ENCODE peak calls at places on chromosome 19, in nine cellular contexts. L, E, I, C, N, U, D, Q and P are unnamed samples.

GRCh38 chr19:57271280-57271679 is 9.0 kb upstream of the ZNF460 start:
- DNase-seq in I (no peak), L (no peak), N (no peak), Q (no peak), U (no peak), D (no peak), E (no peak), C (no peak), P (no peak)

GRCh38 chr19:35340431-35340830 is 7.3 kb upstream of the FFAR1 start:
- DNase-seq in U (no peak), L (no peak), N (no peak), C (no peak), Q (no peak), I (no peak), E (no peak), D (no peak), P (no peak)

GRCh38 chr19:907183-907853 is 5.7 kb downstream of the R3HDM4 start:
- DNase-seq in I (no peak), E (no peak), C (no peak), Q (peak; percentile 84), D (no peak), U (no peak), N (peak; percentile 66), L (no peak), P (no peak)

GRCh38 chr19:31285744-31286143 is 63.5 kb downstream of the TSHZ3 start:
- DNase-seq in E (no peak), U (peak; percentile 13), Q (no peak), L (peak; percentile 65), C (no peak), D (no peak), N (no peak), I (peak; percentile 71), P (no peak)

GRCh38 chr19:3687774-3688706 is 12.2 kb downstream of the PIP5K1C start:
- DNase-seq in Q (peak; percentile 62), L (no peak), I (no peak), U (peak; percentile 47), D (peak; percentile 23), C (no peak), N (peak; percentile 50), E (no peak), P (no peak)

GRCh38 chr19:33891773-33892172 is 95.1 kb downstream of the KCTD15 start:
- DNase-seq in U (no peak), E (no peak), N (no peak), L (no peak), I (no peak), C (no peak), Q (no peak), D (no peak), P (no peak)

GRCh38 chr19:52516191-52516590 is 11.3 kb upstream of the ZNF808 start:
- DNase-seq in U (no peak), N (no peak), C (no peak), E (no peak), D (no peak), I (no peak), Q (no peak), L (no peak), P (no peak)

GRCh38 chr19:40415799-40416198 is 2.6 kb upstream of the PRX start:
- DNase-seq in I (no peak), C (no peak), N (no peak), L (no peak), E (no peak), Q (no peak), U (no peak), D (no peak), P (no peak)

GRCh38 chr19:50728084-50728737 is 5.0 kb downstream of the CLEC11A start:
- DNase-seq in E (peak; percentile 95), C (peak; percentile 23), I (peak; percentile 71), U (peak; percentile 95), N (peak; percentile 92), Q (peak; percentile 26), D (no peak), L (peak; percentile 87), P (no peak)

GRCh38 chr19:11378319-11379189 is 4.1 kb downstream of the SWSAP1 start:
- DNase-seq in I (peak; percentile 83), L (peak; percentile 66), C (peak; percentile 80), D (no peak), U (peak; percentile 88), E (peak; percentile 13), Q (peak; percentile 36), N (peak; percentile 29), P (no peak)

GRCh38 chr19:49710372-49710951 is 19.5 kb downstream of the CPT1C start:
- DNase-seq in D (no peak), I (peak; percentile 32), L (peak; percentile 40), C (no peak), N (no peak), E (no peak), Q (no peak), U (no peak), P (no peak)

GRCh38 chr19:15297416-15298224 is 34.7 kb downstream of the BRD4 start:
- DNase-seq in Q (no peak), U (no peak), E (no peak), L (peak; percentile 63), C (no peak), I (no peak), N (no peak), D (no peak), P (peak; percentile 75)

GRCh38 chr19:47637550-47637949 is 28.6 kb downstream of the BICRA start:
- DNase-seq in C (no peak), E (no peak), I (peak; percentile 56), U (no peak), L (peak; percentile 64), D (no peak), Q (no peak), N (no peak), P (no peak)

GRCh38 chr19:53102701-53103140 is 501 bp downstream of the ZNF160 start:
- DNase-seq in C (peak; percentile 31), N (peak; percentile 44), Q (peak; percentile 25), U (peak; percentile 61), E (peak; percentile 7), D (peak; percentile 14), I (peak; percentile 50), L (peak; percentile 44), P (no peak)

GRCh38 chr19:39032164-39032918 is at the start of gene FBXO27:
- DNase-seq in L (no peak), C (peak; percentile 55), E (no peak), D (no peak), U (peak; percentile 72), Q (no peak), N (peak; percentile 11), I (no peak), P (no peak)

GRCh38 chr19:1259206-1259872 is 9.8 kb upstream of the CIRBP start:
- DNase-seq in L (peak; percentile 63), I (no peak), D (peak; percentile 76), C (peak; percentile 68), E (peak; percentile 37), N (peak; percentile 80), U (peak; percentile 71), Q (peak; percentile 90), P (no peak)

GRCh38 chr19:47264629-47265028 is 8.3 kb downstream of the CCDC9 start:
- DNase-seq in D (no peak), L (no peak), C (no peak), E (no peak), Q (no peak), N (no peak), U (no peak), I (no peak), P (no peak)

GRCh38 chr19:49933643-49934042 is 4.3 kb upstream of the NUP62 start:
- DNase-seq in Q (no peak), D (no peak), U (no peak), N (no peak), E (no peak), C (no peak), I (no peak), L (no peak), P (no peak)

GRCh38 chr19:43895727-43896126 is 39.4 kb downstream of the ZNF45 start:
- DNase-seq in E (no peak), U (no peak), N (no peak), L (peak; percentile 11), Q (no peak), I (no peak), D (no peak), C (no peak), P (no peak)

GRCh38 chr19:16585808-16586476 is 13.7 kb upstream of the SLC35E1 start:
- DNase-seq in C (no peak), D (no peak), I (no peak), E (no peak), L (no peak), U (no peak), Q (peak; percentile 75), N (peak; percentile 53), P (no peak)

GRCh38 chr19:14343286-14343685 is 38.0 kb upstream of the ADGRE5 start:
- DNase-seq in C (no peak), I (no peak), Q (no peak), N (no peak), E (no peak), L (no peak), U (no peak), D (no peak), P (no peak)

GRCh38 chr19:46976845-46977320 is 42.8 kb upstream of the NPAS1 start:
- DNase-seq in D (no peak), E (no peak), U (peak; percentile 74), L (peak; percentile 76), Q (no peak), I (peak; percentile 75), C (no peak), N (no peak), P (peak; percentile 66)

GRCh38 chr19:6091771-6092291 is 18.5 kb downstream of the RFX2 start:
- DNase-seq in L (no peak), I (no peak), C (no peak), N (no peak), E (no peak), Q (no peak), D (no peak), U (no peak), P (no peak)

GRCh38 chr19:18380843-18381242 is 5.1 kb upstream of the GDF15 start:
- DNase-seq in L (no peak), C (no peak), E (no peak), I (no peak), Q (no peak), N (no peak), U (no peak), D (no peak), P (no peak)